ENCODE peak calls at places on chromosome X, in seven cellular contexts. E, S, J, Y, H, X and K are unnamed samples.

GRCh38 chrX:110395877-110396276 is 37.2 kb downstream of the RTL9 start:
- DNase-seq in E (no peak), S (no peak), J (no peak), Y (no peak), H (no peak), X (no peak), K (no peak)

GRCh38 chrX:12245650-12246645 is 107.7 kb downstream of the FRMPD4 start:
- DNase-seq in E (no peak), S (no peak), J (no peak), Y (no peak), H (no peak), X (no peak), K (no peak)

GRCh38 chrX:95152810-95153209 is 1478.8 kb downstream of the FAM133A start:
- DNase-seq in E (no peak), S (no peak), J (no peak), Y (no peak), H (no peak), X (no peak), K (no peak)

GRCh38 chrX:43148305-43148704 is 370.3 kb upstream of the PPP1R2C start:
- DNase-seq in E (no peak), S (no peak), J (no peak), Y (no peak), H (no peak), X (no peak), K (no peak)

GRCh38 chrX:22526339-22526738 is 253.6 kb downstream of the CBLL2 start:
- DNase-seq in E (no peak), S (no peak), J (no peak), Y (no peak), H (no peak), X (no peak), K (no peak)

GRCh38 chrX:153400146-153401132 is 711 bp downstream of the PNMA6E start:
- DNase-seq in E (no peak), S (no peak), J (no peak), Y (peak), H (peak), X (no peak), K (peak)

GRCh38 chrX:119407681-119408080 is 8.5 kb downstream of the SLC25A43 start:
- DNase-seq in E (no peak), S (no peak), J (no peak), Y (no peak), H (no peak), X (no peak), K (no peak)

GRCh38 chrX:17527135-17527701 is 152.2 kb downstream of the NHS start:
- DNase-seq in E (no peak), S (no peak), J (peak), Y (peak), H (no peak), X (peak), K (no peak)

GRCh38 chrX:104376937-104377336 is 122.2 kb upstream of the ESX1 start:
- DNase-seq in E (no peak), S (no peak), J (no peak), Y (no peak), H (no peak), X (no peak), K (no peak)

GRCh38 chrX:23901805-23902204 is 5.9 kb downstream of the APOO start:
- DNase-seq in E (no peak), S (no peak), J (peak), Y (no peak), H (no peak), X (peak), K (peak)

GRCh38 chrX:107826286-107827136 is 845 bp downstream of the MID2 start:
- DNase-seq in E (peak), S (no peak), J (no peak), Y (peak), H (peak), X (peak), K (peak)

DNA sequence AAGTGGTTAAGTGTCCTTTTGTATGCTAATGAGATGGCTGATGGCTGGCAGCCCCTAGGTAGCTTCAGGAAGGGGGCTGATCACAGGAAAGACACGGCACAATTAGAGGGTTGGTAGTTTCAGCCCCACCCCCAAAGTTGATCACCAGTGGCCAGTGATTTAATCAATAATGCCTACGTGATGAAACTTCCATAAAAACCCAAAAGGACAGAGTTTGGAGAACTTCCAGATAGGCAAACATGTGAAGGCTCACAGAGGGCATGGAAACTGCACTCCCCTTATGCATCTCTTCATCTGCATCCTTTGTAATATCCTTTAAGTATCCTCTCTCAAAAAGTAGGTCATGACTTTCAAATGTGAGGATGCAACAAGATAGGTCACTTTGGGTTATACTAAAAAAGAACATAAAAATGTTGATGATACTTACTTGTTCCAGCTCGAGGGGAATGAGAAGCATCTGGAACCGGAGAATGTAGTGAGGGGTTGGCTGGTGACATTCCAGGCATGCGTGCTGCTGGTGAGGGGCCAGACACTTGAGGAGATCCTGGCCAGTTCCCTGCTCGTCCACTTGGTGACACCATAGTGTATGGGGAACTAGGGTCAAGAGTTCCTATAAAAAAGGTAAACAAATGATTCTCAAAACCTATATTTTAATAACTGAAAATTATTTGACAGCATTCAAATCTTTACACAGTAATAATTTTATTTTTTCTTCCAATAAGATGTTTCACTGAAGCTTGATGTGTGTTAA is 16.7 kb upstream of the CXorf38 start:
- DNase-seq in E (no peak), S (no peak), J (no peak), Y (no peak), H (peak), X (no peak), K (peak)
- TF ChIP-seq CTCF in E (peak), S (peak), J (peak), Y (peak), H (no peak), X (no peak), K (no peak)

DNA sequence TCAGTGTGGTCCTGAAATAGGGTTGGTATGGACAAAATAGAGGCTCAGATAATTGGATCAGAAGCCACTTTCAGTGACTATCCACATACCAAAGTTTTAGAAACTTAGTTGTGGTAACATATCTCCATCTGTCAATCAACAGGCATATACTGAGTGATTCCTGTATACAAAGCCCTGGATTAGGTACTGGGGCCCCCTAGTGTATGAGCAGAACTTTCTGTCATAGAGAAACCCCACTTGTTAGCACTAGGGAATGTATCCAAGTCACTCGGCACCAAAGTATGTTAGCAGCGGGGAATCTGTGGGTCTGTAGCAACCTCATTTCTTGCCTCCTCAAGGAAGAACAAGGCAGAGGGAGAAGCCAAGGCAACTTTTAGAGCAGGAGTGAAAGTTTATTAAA is 50.7 kb downstream of the MAP7D3 start:
- DNase-seq in E (no peak), S (no peak), J (no peak), Y (no peak), H (no peak), X (no peak), K (no peak)
- TF ChIP-seq CTCF in E (peak), S (peak), J (peak), Y (peak), H (no peak), X (peak), K (no peak)

GRCh38 chrX:15493118-15494082 is at the start of gene PIR:
- DNase-seq in E (peak), S (no peak), J (peak), Y (peak), H (peak), X (peak), K (peak)
- TF ChIP-seq CTCF in E (peak), S (peak), J (peak), Y (peak), H (no peak), X (no peak), K (peak)

GRCh38 chrX:11214346-11215190 is 78.6 kb upstream of the AMELX start:
- DNase-seq in E (no peak), S (no peak), J (no peak), Y (no peak), H (no peak), X (no peak), K (no peak)
- TF ChIP-seq CTCF in E (no peak), S (no peak), J (no peak), Y (no peak), H (no peak), X (no peak), K (no peak)

GRCh38 chrX:40266490-40267333 is 169.0 kb upstream of the BCOR start:
- DNase-seq in E (peak), S (no peak), J (peak), Y (peak), H (peak), X (peak), K (peak)

GRCh38 chrX:40262641-40263560 is 165.1 kb upstream of the BCOR start:
- DNase-seq in E (no peak), S (no peak), J (no peak), Y (no peak), H (no peak), X (no peak), K (no peak)

GRCh38 chrX:40272141-40272540 is 174.4 kb upstream of the BCOR start:
- DNase-seq in E (no peak), S (no peak), J (no peak), Y (no peak), H (no peak), X (no peak), K (no peak)

GRCh38 chrX:40268126-40268525 is 170.4 kb upstream of the BCOR start:
- DNase-seq in E (no peak), S (no peak), J (no peak), Y (no peak), H (no peak), X (no peak), K (no peak)

GRCh38 chrX:40267334-40268118 is 169.8 kb upstream of the BCOR start:
- DNase-seq in E (no peak), S (no peak), J (peak), Y (no peak), H (no peak), X (no peak), K (no peak)
- TF ChIP-seq CTCF in E (no peak), S (no peak), J (no peak), Y (no peak), H (no peak), X (no peak), K (no peak)

DNA sequence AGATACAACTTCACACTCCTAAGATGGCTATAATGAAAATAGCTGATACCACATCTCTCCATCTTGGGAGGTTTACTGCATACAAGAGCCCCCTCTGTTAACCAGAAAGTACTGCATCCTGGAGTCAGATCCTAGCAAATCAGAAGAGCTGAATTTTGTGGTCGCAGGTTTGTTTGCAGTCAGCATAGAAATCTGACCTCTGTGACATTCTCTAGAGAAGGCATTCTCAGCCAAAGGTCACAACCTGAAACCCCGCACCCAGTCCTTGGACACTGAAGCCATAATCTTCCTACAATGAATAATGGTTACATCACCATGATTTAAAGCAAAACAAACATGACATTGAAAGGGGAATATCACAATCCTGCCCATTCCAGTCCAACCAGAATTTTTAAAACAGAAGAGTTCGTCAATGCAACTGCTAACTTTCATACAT is 17.7 kb downstream of the HS6ST2 start:
- DNase-seq in E (no peak), S (no peak), J (no peak), Y (no peak), H (no peak), X (no peak), K (peak)
- TF ChIP-seq CTCF in E (peak), S (peak), J (no peak), Y (no peak), H (peak), X (no peak), K (peak)